ENCODE peak calls at places on chromosomes 3 and 15, in eight cellular contexts. N is GM06990, A is progenitor cell of endocrine pancreas, X is WERI-Rb-1, W is brain microvascular endothelial cell, Y is astrocyte of the spinal cord, Q is PC-3, Z is psoas muscle. O is an unnamed sample.

GRCh38 chr3:195119461-195120198 is 151.3 kb downstream of the XXYLT1 start:
- DNase-seq in N (no peak), A (no peak), X (no peak), W (peak; percentile 96), Y (peak; percentile 91), Q (peak; percentile 63), Z (no peak), O (peak; percentile 54)

GRCh38 chr3:192054881-192055280 is 593.9 kb downstream of the PYDC2 start:
- DNase-seq in N (no peak), A (no peak), X (no peak), W (no peak), Y (peak; percentile 54), Q (peak; percentile 49), Z (no peak), O (peak; percentile 73)

GRCh38 chr3:19891740-19892139 is 42.3 kb downstream of the EFHB start:
- DNase-seq in N (no peak), A (no peak), X (no peak), W (peak; percentile 41), Y (no peak), Q (peak; percentile 58), Z (no peak), O (peak; percentile 87)

GRCh38 chr3:50445919-50446318 is 57.5 kb downstream of the CACNA2D2 start:
- DNase-seq in N (no peak), A (peak; percentile 46), X (no peak), W (no peak), Y (no peak), Q (peak; percentile 30), Z (no peak), O (no peak)

GRCh38 chr3:81585057-81585456 is 176.4 kb downstream of the GBE1 start:
- DNase-seq in N (no peak), A (no peak), X (no peak), W (no peak), Y (no peak), Q (no peak), Z (no peak), O (no peak)

GRCh38 chr3:127457094-127457475 is 133.4 kb downstream of the TPRA1 start:
- DNase-seq in N (no peak), A (no peak), X (no peak), W (peak; percentile 64), Y (peak; percentile 33), Q (peak; percentile 51), Z (peak; percentile 46), O (peak; percentile 80)

GRCh38 chr3:37532168-37532567 is 329.5 kb upstream of the CTDSPL start:
- DNase-seq in N (no peak), A (no peak), X (no peak), W (no peak), Y (no peak), Q (no peak), Z (no peak), O (no peak)

GRCh38 chr3:138939563-138940241 is 7.2 kb downstream of the FOXL2 start:
- DNase-seq in N (no peak), A (no peak), X (no peak), W (no peak), Y (no peak), Q (no peak), Z (no peak), O (no peak)

GRCh38 chr3:45054196-45054857 is 28.2 kb downstream of the CLEC3B start:
- DNase-seq in N (no peak), A (no peak), X (no peak), W (no peak), Y (peak; percentile 78), Q (peak; percentile 56), Z (no peak), O (peak; percentile 68)

GRCh38 chr3:149373235-149374125 is 4.0 kb downstream of the TM4SF1 start:
- DNase-seq in N (no peak), A (no peak), X (no peak), W (no peak), Y (no peak), Q (peak; percentile 90), Z (no peak), O (peak; percentile 91)

GRCh38 chr3:190582667-190583066 is 68.8 kb downstream of the IL1RAP start:
- DNase-seq in N (no peak), A (no peak), X (no peak), W (no peak), Y (no peak), Q (no peak), Z (no peak), O (no peak)

GRCh38 chr3:97029972-97030371 is 215.6 kb downstream of the EPHA6 start:
- DNase-seq in N (no peak), A (no peak), X (no peak), W (no peak), Y (no peak), Q (no peak), Z (no peak), O (no peak)

GRCh38 chr15:67080900-67081431 is 15.6 kb downstream of the SMAD3 start:
- DNase-seq in N (peak; percentile 83), A (no peak), X (peak; percentile 33), W (peak; percentile 76), Y (peak; percentile 83), Q (peak; percentile 43), Z (peak; percentile 75), O (peak; percentile 54)

GRCh38 chr3:47964740-47965139 is 51.5 kb downstream of the MAP4 start:
- DNase-seq in N (no peak), A (no peak), X (no peak), W (no peak), Y (no peak), Q (no peak), Z (no peak), O (no peak)

GRCh38 chr3:14141602-14142315 is 16.9 kb downstream of the TMEM43 start:
- DNase-seq in N (no peak), A (no peak), X (no peak), W (no peak), Y (no peak), Q (no peak), Z (no peak), O (no peak)

GRCh38 chr3:72127213-72127612 is 342.3 kb upstream of the PROK2 start:
- DNase-seq in N (no peak), A (no peak), X (no peak), W (no peak), Y (no peak), Q (no peak), Z (no peak), O (no peak)

GRCh38 chr3:53464424-53464823 is 30.0 kb upstream of the CACNA1D start:
- DNase-seq in N (no peak), A (no peak), X (no peak), W (no peak), Y (no peak), Q (peak; percentile 62), Z (peak; percentile 12), O (peak; percentile 37)

GRCh38 chr3:5068531-5068930 is 53.6 kb upstream of the ARL8B start:
- DNase-seq in N (no peak), A (no peak), X (no peak), W (no peak), Y (no peak), Q (no peak), Z (no peak), O (no peak)
- TF ChIP-seq CTCF in N (no peak), A (no peak), X (no peak), W (no peak), Y (no peak), Q (no peak), Z (no peak), O (no peak)

GRCh38 chr3:39149498-39150169 is 3.8 kb downstream of the CSRNP1 start:
- DNase-seq in N (no peak), A (no peak), X (no peak), W (no peak), Y (no peak), Q (peak; percentile 39), Z (no peak), O (no peak)
- TF ChIP-seq CTCF in N (no peak), A (no peak), X (no peak), W (no peak), Y (no peak), Q (no peak), Z (no peak), O (no peak)

DNA sequence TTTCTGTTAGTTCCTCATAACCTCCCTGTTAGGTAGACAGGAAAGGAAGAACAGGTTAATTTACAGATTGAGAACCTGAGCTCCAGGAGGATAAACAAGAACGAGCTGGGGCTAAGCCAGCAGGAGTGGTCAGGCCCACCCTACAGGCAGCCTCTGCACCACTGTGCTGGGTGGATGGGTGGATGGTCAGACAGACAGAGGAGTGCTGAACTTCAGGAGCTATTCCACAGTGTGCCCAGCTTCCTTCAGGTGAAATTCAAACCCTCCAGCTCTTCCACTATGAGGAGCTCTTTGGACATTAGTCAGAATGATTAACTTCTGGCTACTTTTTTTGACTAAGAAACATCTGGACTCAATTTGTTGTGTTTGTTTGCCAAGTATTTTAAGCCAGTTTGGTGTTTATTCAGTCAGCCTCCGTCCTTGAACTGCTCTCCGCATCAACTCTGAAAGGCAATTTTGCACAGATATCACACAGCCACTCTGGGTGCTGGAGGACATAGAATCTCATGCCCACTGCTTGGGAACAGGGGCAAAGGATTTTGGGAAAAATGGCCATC is 361.9 kb downstream of the CLSTN2 start:
- DNase-seq in N (no peak), A (no peak), X (no peak), W (no peak), Y (peak; percentile 37), Q (no peak), Z (no peak), O (no peak)
- TF ChIP-seq CTCF in N (no peak), A (no peak), X (no peak), W (no peak), Y (no peak), Q (no peak), Z (no peak), O (no peak)

GRCh38 chr3:25861566-25861965 is 71.7 kb downstream of the OXSM start:
- DNase-seq in N (no peak), A (no peak), X (no peak), W (no peak), Y (no peak), Q (no peak), Z (no peak), O (no peak)

GRCh38 chr3:25863011-25863415 is 73.1 kb downstream of the OXSM start:
- DNase-seq in N (no peak), A (no peak), X (no peak), W (no peak), Y (no peak), Q (no peak), Z (no peak), O (no peak)

DNA sequence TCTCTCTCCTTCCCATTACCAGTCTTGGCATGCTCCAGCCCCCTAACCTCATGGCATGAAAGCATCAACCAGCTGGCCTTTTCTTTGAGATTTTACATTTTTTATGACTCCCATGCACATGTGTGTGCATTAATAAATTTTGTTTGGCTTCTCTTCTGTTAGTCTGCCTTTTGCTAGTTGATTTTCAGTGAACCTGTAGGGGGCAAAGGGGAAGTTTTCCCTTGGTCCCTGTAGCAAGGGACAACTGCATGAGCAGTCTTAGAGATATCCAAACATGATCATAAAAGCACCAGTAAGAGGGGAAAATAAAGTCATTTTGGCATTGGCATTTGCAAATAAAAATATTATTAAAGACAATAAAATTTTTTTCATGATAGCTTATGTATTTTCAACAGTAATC is 73.7 kb downstream of the OXSM start:
- DNase-seq in N (no peak), A (no peak), X (no peak), W (no peak), Y (no peak), Q (peak; percentile 21), Z (no peak), O (no peak)
- TF ChIP-seq CTCF in N (peak; percentile 33), A (peak; percentile 48), X (peak; percentile 27), W (peak; percentile 41), Y (no peak), Q (peak; percentile 45), Z (no peak), O (peak; percentile 16)